ENCODE peak calls at places on chromosomes 6 and 20, in nine cellular contexts. J is cardiac muscle cell, R is sigmoid colon, B is Panc1, P is A549, L is spleen, T is Peyer's patch, Y is ovary, O is brain microvascular endothelial cell. S is an unnamed sample.

GRCh38 chr20:33162753-33163152 is 5.2 kb upstream of the BPIFA2 start:
- DNase-seq in J (no peak), R (no peak), B (no peak), P (no peak), L (no peak), T (no peak), Y (no peak), O (no peak), S (no peak)

GRCh38 chr6:128310061-128310460 is 210.3 kb downstream of the PTPRK start:
- DNase-seq in J (no peak), R (no peak), B (no peak), P (no peak), L (no peak), T (no peak), Y (no peak), O (no peak), S (no peak)

GRCh38 chr6:169955796-169956493 is 204.5 kb downstream of the ERMARD start:
- DNase-seq in J (no peak), R (peak), B (no peak), P (no peak), L (peak), T (peak), Y (no peak), O (no peak), S (peak)

GRCh38 chr20:7608246-7608645 is 332.0 kb downstream of the HAO1 start:
- DNase-seq in J (peak), R (no peak), B (no peak), P (no peak), L (no peak), T (no peak), Y (no peak), O (no peak), S (no peak)

GRCh38 chr20:62860924-62861691 is 514 bp downstream of the TCFL5 start:
- DNase-seq in J (peak), R (no peak), B (no peak), P (peak), L (peak), T (no peak), Y (no peak), O (no peak), S (no peak)

GRCh38 chr6:108689279-108690161 is 128.8 kb downstream of the FOXO3 start:
- DNase-seq in J (peak), R (peak), B (no peak), P (peak), L (no peak), T (no peak), Y (peak), O (peak), S (no peak)

GRCh38 chr6:20747996-20748395 is 213.7 kb downstream of the CDKAL1 start:
- DNase-seq in J (no peak), R (no peak), B (no peak), P (no peak), L (no peak), T (no peak), Y (no peak), O (no peak), S (no peak)

GRCh38 chr6:75472885-75473284 is 20.7 kb downstream of the FILIP1 start:
- DNase-seq in J (no peak), R (no peak), B (no peak), P (no peak), L (no peak), T (no peak), Y (no peak), O (no peak), S (no peak)

GRCh38 chr6:111469543-111469942 is 13.5 kb downstream of the REV3L start:
- DNase-seq in J (no peak), R (no peak), B (no peak), P (no peak), L (no peak), T (no peak), Y (no peak), O (no peak), S (peak)

GRCh38 chr6:92507552-92507951 is 911.8 kb downstream of the EPHA7 start:
- DNase-seq in J (no peak), R (no peak), B (no peak), P (no peak), L (no peak), T (no peak), Y (no peak), O (no peak), S (no peak)

GRCh38 chr6:129730477-129731165 is 20.6 kb upstream of the ARHGAP18 start:
- DNase-seq in J (peak), R (no peak), B (no peak), P (peak), L (no peak), T (no peak), Y (no peak), O (no peak), S (no peak)

GRCh38 chr6:87465041-87465440 is 7.7 kb upstream of the SLC35A1 start:
- DNase-seq in J (peak), R (no peak), B (no peak), P (no peak), L (no peak), T (no peak), Y (no peak), O (no peak), S (no peak)

GRCh38 chr6:29528988-29529560 is 30.5 kb downstream of the UBD start:
- DNase-seq in J (no peak), R (no peak), B (no peak), P (no peak), L (no peak), T (no peak), Y (no peak), O (no peak), S (no peak)

GRCh38 chr20:22410556-22411130 is 173.7 kb downstream of the FOXA2 start:
- DNase-seq in J (no peak), R (no peak), B (no peak), P (no peak), L (no peak), T (no peak), Y (no peak), O (no peak), S (no peak)

GRCh38 chr20:53331151-53331973 is 262.3 kb downstream of the ZNF217 start:
- DNase-seq in J (peak), R (no peak), B (no peak), P (peak), L (no peak), T (no peak), Y (no peak), O (peak), S (no peak)

GRCh38 chr6:1271071-1271763 is 40.7 kb upstream of the FOXQ1 start:
- DNase-seq in J (no peak), R (no peak), B (no peak), P (no peak), L (no peak), T (no peak), Y (no peak), O (no peak), S (no peak)

GRCh38 chr6:149470948-149471347 is 13.9 kb downstream of the ZC3H12D start:
- DNase-seq in J (no peak), R (no peak), B (no peak), P (no peak), L (peak), T (no peak), Y (no peak), O (no peak), S (no peak)

GRCh38 chr20:15702161-15702560 is 871.1 kb downstream of the KIF16B start:
- DNase-seq in J (no peak), R (no peak), B (no peak), P (no peak), L (no peak), T (no peak), Y (no peak), O (peak), S (no peak)

GRCh38 chr6:42618686-42619085 is 54.9 kb downstream of the UBR2 start:
- DNase-seq in J (peak), R (no peak), B (no peak), P (no peak), L (no peak), T (no peak), Y (no peak), O (no peak), S (no peak)

GRCh38 chr6:131950767-131951575 is at the start of gene CCN2:
- DNase-seq in J (peak), R (peak), B (peak), P (peak), L (peak), T (peak), Y (peak), O (peak), S (peak)

GRCh38 chr6:5765141-5765760 is 241.5 kb downstream of the NRN1 start:
- DNase-seq in J (no peak), R (no peak), B (no peak), P (no peak), L (no peak), T (no peak), Y (no peak), O (no peak), S (peak)

GRCh38 chr6:96899019-96899418 is 1.3 kb upstream of the NDUFAF4 start:
- DNase-seq in J (peak), R (no peak), B (peak), P (peak), L (no peak), T (no peak), Y (peak), O (peak), S (peak)

GRCh38 chr6:40492126-40492525 is 95.0 kb downstream of the LRFN2 start:
- DNase-seq in J (no peak), R (no peak), B (no peak), P (no peak), L (no peak), T (no peak), Y (no peak), O (no peak), S (no peak)

GRCh38 chr6:79468116-79468515 is 69.1 kb downstream of the LCA5 start:
- DNase-seq in J (peak), R (no peak), B (no peak), P (no peak), L (no peak), T (no peak), Y (no peak), O (peak), S (no peak)

GRCh38 chr6:33690766-33691165 is 20.7 kb downstream of the UQCC2 start:
- DNase-seq in J (no peak), R (no peak), B (no peak), P (no peak), L (no peak), T (no peak), Y (no peak), O (no peak), S (no peak)

GRCh38 chr20:62691485-62691884 is 17.2 kb upstream of the NTSR1 start:
- DNase-seq in J (no peak), R (no peak), B (no peak), P (no peak), L (no peak), T (no peak), Y (no peak), O (no peak), S (no peak)

GRCh38 chr20:6311097-6311496 is 188.3 kb upstream of the FERMT1 start:
- DNase-seq in J (no peak), R (no peak), B (no peak), P (no peak), L (no peak), T (no peak), Y (no peak), O (no peak), S (no peak)

GRCh38 chr6:26045939-26046368 is 41.3 kb upstream of the HFE start:
- DNase-seq in J (no peak), R (no peak), B (no peak), P (no peak), L (no peak), T (no peak), Y (no peak), O (no peak), S (no peak)

GRCh38 chr20:36745927-36746659 is at the start of gene NDRG3:
- DNase-seq in J (peak), R (peak), B (peak), P (peak), L (peak), T (peak), Y (peak), O (peak), S (peak)
- H3K27ac ChIP-seq in J (peak), R (peak), B (peak), P (peak), L (peak), T (peak), Y (peak), O (peak), S (peak)

GRCh38 chr6:30942338-30943060 is 1.7 kb downstream of the MUCL3 start:
- DNase-seq in J (peak), R (peak), B (peak), P (peak), L (no peak), T (peak), Y (peak), O (peak), S (no peak)
- H3K4me3 ChIP-seq in J (no peak), R (no peak), B (no peak), P (peak), L (no peak), T (no peak), Y (no peak), O (no peak), S (no peak)

GRCh38 chr20:45339084-45339483 is 9.1 kb downstream of the SDC4 start:
- DNase-seq in J (no peak), R (no peak), B (no peak), P (no peak), L (no peak), T (no peak), Y (no peak), O (no peak), S (no peak)
- H3K27ac ChIP-seq in J (peak), R (peak), B (peak), P (peak), L (no peak), T (peak), Y (no peak), O (no peak), S (no peak)

GRCh38 chr20:47262365-47263013 is 94.0 kb downstream of the ZMYND8 start:
- DNase-seq in J (no peak), R (no peak), B (no peak), P (no peak), L (no peak), T (peak), Y (no peak), O (no peak), S (no peak)

GRCh38 chr20:47262008-47262364 is 94.5 kb downstream of the ZMYND8 start:
- DNase-seq in J (no peak), R (no peak), B (no peak), P (no peak), L (no peak), T (no peak), Y (no peak), O (no peak), S (no peak)

GRCh38 chr20:47265214-47265613 is 91.3 kb downstream of the ZMYND8 start:
- DNase-seq in J (no peak), R (no peak), B (no peak), P (no peak), L (no peak), T (no peak), Y (no peak), O (no peak), S (no peak)

GRCh38 chr20:47263502-47264084 is 92.9 kb downstream of the ZMYND8 start:
- DNase-seq in J (no peak), R (peak), B (no peak), P (no peak), L (no peak), T (no peak), Y (no peak), O (no peak), S (no peak)

GRCh38 chr20:47263080-47263479 is 93.4 kb downstream of the ZMYND8 start:
- DNase-seq in J (no peak), R (no peak), B (no peak), P (no peak), L (no peak), T (no peak), Y (no peak), O (no peak), S (no peak)
- H3K4me3 ChIP-seq in J (no peak), R (no peak), B (no peak), P (no peak), L (no peak), T (no peak), Y (no peak), O (no peak), S (no peak)